ENCODE peak calls at places on chromosome X, in six cellular contexts. G, D, B, W, H and K are unnamed samples.

GRCh38 chrX:54695816-54696487 is 102.1 kb downstream of the ITIH6 start:
- DNase-seq in W (no peak), B (peak), G (no peak), D (no peak), H (no peak), K (no peak)

GRCh38 chrX:115324194-115324593 is 34.7 kb downstream of the LUZP4 start:
- DNase-seq in H (no peak), D (peak), B (peak), W (no peak), G (peak), K (peak)

GRCh38 chrX:129772796-129773431 is 6.8 kb upstream of the SASH3 start:
- DNase-seq in H (no peak), G (no peak), B (no peak), W (peak), D (no peak), K (no peak)

GRCh38 chrX:41734530-41734929 is 10.5 kb downstream of the GPR82 start:
- DNase-seq in H (no peak), G (peak), D (peak), W (no peak), B (peak), K (peak)

GRCh38 chrX:86887341-86887740 is 630.3 kb upstream of the KLHL4 start:
- DNase-seq in H (no peak), W (no peak), D (no peak), B (no peak), G (no peak), K (no peak)

GRCh38 chrX:145825896-145826295 is 8.3 kb downstream of the SLITRK2 start:
- DNase-seq in G (no peak), B (peak), W (no peak), H (no peak), D (no peak), K (peak)

GRCh38 chrX:53093177-53093655 is 726 bp upstream of the KANTR start:
- DNase-seq in D (peak), B (peak), H (peak), G (peak), W (peak), K (peak)

GRCh38 chrX:101759000-101759399 is 99.3 kb upstream of the ARMCX2 start:
- DNase-seq in B (peak), W (no peak), D (peak), H (peak), G (peak), K (peak)

GRCh38 chrX:121987163-121987562 is 939.8 kb downstream of the GLUD2 start:
- DNase-seq in H (no peak), B (peak), D (peak), G (peak), W (no peak), K (no peak)

GRCh38 chrX:95330292-95330691 is 1354.3 kb upstream of the DIAPH2 start:
- DNase-seq in B (no peak), W (no peak), D (no peak), H (no peak), G (no peak), K (no peak)

GRCh38 chrX:10922158-10922557 is 189.0 kb upstream of the HCCS start:
- DNase-seq in W (no peak), D (peak), B (peak), G (peak), H (no peak), K (peak)

GRCh38 chrX:107715331-107716044 is 60.1 kb downstream of the TSC22D3 start:
- DNase-seq in H (no peak), D (peak), G (peak), B (peak), W (no peak), K (no peak)

GRCh38 chrX:10620121-10620699 is at the start of gene MID1:
- DNase-seq in D (peak), H (peak), W (peak), G (peak), B (peak), K (peak)

GRCh38 chrX:2486476-2487133 is 14.2 kb downstream of the DHRSX start:
- DNase-seq in D (no peak), W (no peak), H (no peak), G (no peak), B (no peak), K (no peak)

GRCh38 chrX:1581132-1581531 is 10.3 kb upstream of the AKAP17A start:
- DNase-seq in D (no peak), G (peak), B (peak), H (no peak), W (no peak), K (peak)

GRCh38 chrX:135522132-135522530 is 1.7 kb downstream of the INTS6L start:
- DNase-seq in G (no peak), W (no peak), B (no peak), H (no peak), D (no peak), K (no peak)

GRCh38 chrX:104370089-104370488 is 115.4 kb upstream of the ESX1 start:
- DNase-seq in G (no peak), H (no peak), W (no peak), D (no peak), B (peak), K (no peak)

GRCh38 chrX:43333543-43333942 is 322.6 kb upstream of the MAOA start:
- DNase-seq in W (no peak), B (no peak), D (no peak), H (no peak), G (peak), K (no peak)

GRCh38 chrX:144494069-144494468 is 610.2 kb downstream of the UBE2NL start:
- DNase-seq in D (no peak), W (no peak), G (no peak), B (no peak), H (no peak), K (no peak)

GRCh38 chrX:131273024-131273423 is 16.1 kb downstream of the IGSF1 start:
- DNase-seq in H (no peak), B (no peak), D (no peak), W (no peak), G (no peak), K (no peak)

GRCh38 chrX:110450050-110450449 is 91.4 kb downstream of the RTL9 start:
- DNase-seq in B (peak), H (peak), W (peak), G (peak), D (peak), K (peak)

GRCh38 chrX:8042304-8042703 is 115.1 kb upstream of the PNPLA4 start:
- DNase-seq in H (no peak), D (no peak), W (no peak), B (no peak), G (no peak), K (no peak)

GRCh38 chrX:67673741-67674274 is 130.0 kb downstream of the AR start:
- DNase-seq in W (no peak), G (peak), D (peak), H (no peak), B (peak), K (no peak)

GRCh38 chrX:150548684-150549083 is 19.7 kb upstream of the MTM1 start:
- DNase-seq in B (peak), H (no peak), G (peak), D (peak), W (no peak), K (peak)

GRCh38 chrX:110847334-110847733 is 51.7 kb upstream of the CHRDL1 start:
- DNase-seq in W (no peak), H (no peak), D (peak), B (peak), G (peak), K (peak)

GRCh38 chrX:348461-349117 is 30.0 kb upstream of the GTPBP6 start:
- DNase-seq in W (no peak), D (peak), G (peak), H (no peak), B (no peak), K (peak)

GRCh38 chrX:138711399-138712347 is at the start of gene FGF13:
- DNase-seq in H (peak), W (peak), G (no peak), D (no peak), B (peak), K (no peak)

GRCh38 chrX:103847174-103847870 is 15.3 kb upstream of the RAB9B start:
- DNase-seq in B (peak), D (peak), H (no peak), W (no peak), G (peak), K (no peak)

GRCh38 chrX:47637546-47638195 is 7.9 kb upstream of the CFP start:
- DNase-seq in H (no peak), G (no peak), D (no peak), W (no peak), B (no peak), K (no peak)

GRCh38 chrX:103831342-103831802 is 685 bp downstream of the RAB9B start:
- DNase-seq in D (peak), W (no peak), H (no peak), B (no peak), G (peak), K (no peak)

GRCh38 chrX:153372949-153373348 is 28.2 kb downstream of the PNMA6E start:
- DNase-seq in B (no peak), H (no peak), D (no peak), W (no peak), G (no peak), K (no peak)

GRCh38 chrX:12977761-12978204 is 2.9 kb downstream of the TMSB4X start:
- DNase-seq in B (no peak), G (no peak), D (no peak), W (no peak), H (no peak), K (no peak)

GRCh38 chrX:12979011-12979629 is 4.2 kb downstream of the TMSB4X start:
- DNase-seq in G (no peak), W (no peak), B (peak), D (no peak), H (no peak), K (no peak)

GRCh38 chrX:12979630-12980015 is 4.7 kb downstream of the TMSB4X start:
- DNase-seq in W (no peak), H (no peak), B (peak), D (no peak), G (no peak), K (no peak)

GRCh38 chrX:12975999-12976558 is 1.2 kb downstream of the TMSB4X start:
- DNase-seq in H (peak), D (peak), W (peak), G (peak), B (no peak), K (peak)

DNA sequence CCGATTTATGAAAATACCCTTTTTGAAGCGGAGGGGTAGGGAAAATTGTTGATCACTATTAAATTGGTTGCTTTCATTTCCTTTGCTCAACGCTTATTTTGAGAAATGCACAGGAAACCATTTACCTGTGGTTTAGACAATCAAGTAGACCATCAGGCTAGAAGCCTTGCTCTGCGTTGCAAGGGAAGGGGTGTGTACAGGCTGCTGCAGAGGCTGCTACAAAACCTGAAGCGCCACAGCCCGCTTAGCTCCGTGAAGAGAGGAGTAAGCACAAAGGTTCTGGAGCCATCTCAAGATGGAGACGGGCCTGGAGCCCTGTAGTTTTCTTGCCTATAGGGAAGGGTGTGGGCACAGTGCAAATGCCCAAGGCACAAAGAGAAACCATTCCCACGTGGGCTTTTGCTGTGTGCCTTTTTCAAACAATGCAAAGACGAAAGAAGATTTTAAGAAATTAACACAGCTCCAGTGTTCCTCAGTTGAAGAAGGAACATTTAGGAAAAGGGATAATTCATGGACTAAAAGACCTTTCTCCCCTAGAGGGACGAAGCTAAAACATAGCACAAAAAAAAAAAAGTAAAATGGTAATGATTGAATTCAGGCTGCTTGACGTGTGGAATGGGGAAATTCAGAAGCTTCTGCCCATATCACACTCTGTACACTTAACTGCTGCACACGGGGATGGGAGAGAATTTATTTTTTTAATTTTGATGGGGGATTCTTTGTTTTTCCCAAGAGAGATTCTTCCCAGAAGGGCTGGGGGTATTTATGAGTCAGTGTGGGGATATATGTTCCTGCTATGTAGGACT is 3.5 kb downstream of the TMSB4X start:
- DNase-seq in D (peak), W (peak), H (peak), B (peak), G (peak), K (peak)
- H3K4me3 ChIP-seq in D (peak), W (peak), H (peak), B (peak), G (peak), K (peak)

DNA sequence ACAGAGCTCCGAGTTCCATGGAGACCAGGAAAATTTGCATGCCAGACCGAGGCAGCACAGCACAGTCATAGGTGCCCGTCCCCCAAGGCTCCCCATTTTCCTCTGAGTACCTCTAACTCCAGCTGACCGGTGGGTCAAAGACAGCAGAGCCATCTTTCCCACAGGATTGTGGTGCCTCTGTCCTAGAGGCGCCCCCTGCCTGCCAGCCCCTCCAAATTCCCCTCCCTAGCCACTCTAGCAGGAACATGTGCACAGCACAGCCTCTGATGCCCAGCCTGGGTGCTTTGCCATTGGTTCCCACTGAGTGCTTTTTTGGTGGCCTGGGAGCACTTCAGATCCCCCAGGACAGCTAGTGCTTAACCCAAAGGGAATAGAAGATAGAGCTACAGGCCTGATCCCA is 368.5 kb upstream of the PABPC5 start:
- DNase-seq in W (no peak), H (no peak), D (no peak), B (no peak), G (no peak), K (no peak)
- TF ChIP-seq CTCF in W (no peak), H (no peak), D (no peak), B (no peak), G (no peak), K (no peak)

GRCh38 chrX:23952401-23952800 is 44.6 kb downstream of the CXorf58 start:
- DNase-seq in W (no peak), B (no peak), H (no peak), G (no peak), D (no peak), K (no peak)
- H3K4me3 ChIP-seq in W (no peak), B (no peak), H (no peak), G (no peak), D (no peak), K (no peak)

GRCh38 chrX:74187211-74187610 is 116.8 kb upstream of the ZCCHC13 start:
- DNase-seq in W (no peak), H (no peak), D (peak), B (peak), G (no peak), K (no peak)
- TF ChIP-seq CTCF in W (no peak), H (no peak), D (no peak), B (no peak), G (no peak), K (no peak)

GRCh38 chrX:55919367-55920221 is 202.0 kb downstream of the RRAGB start:
- DNase-seq in D (no peak), W (no peak), B (no peak), H (no peak), G (no peak), K (no peak)
- H3K4me3 ChIP-seq in D (no peak), W (no peak), B (no peak), H (no peak), G (no peak), K (no peak)

GRCh38 chrX:69133561-69134542 is 31.4 kb downstream of the PJA1 start:
- DNase-seq in H (peak), D (peak), B (peak), W (no peak), G (peak), K (peak)
- TF ChIP-seq CTCF in H (no peak), D (peak), B (peak), W (no peak), G (peak), K (peak)